ENCODE peak calls at places on chromosome 14, in six cellular contexts. W is MV-4-11, Q is NCI-H1694 treated with DMSO at 0.1 percent for 48 hours, Z is GM13977, L is ELF-1, I is Right ventricle myocardium superior. K is an unnamed sample.

GRCh38 chr14:38124496-38124895 is 83.2 kb upstream of the SSTR1 start:
- DNase-seq in W (no peak), Q (no peak), Z (no peak), L (no peak), I (no peak), K (no peak)

GRCh38 chr14:104843442-104844305 is 21.4 kb upstream of the CEP170B start:
- DNase-seq in W (no peak), Q (peak), Z (no peak), L (peak), I (no peak), K (no peak)

GRCh38 chr14:60532442-60532841 is 23.5 kb downstream of the SIX6 start:
- DNase-seq in W (no peak), Q (no peak), Z (no peak), L (no peak), I (no peak), K (no peak)

GRCh38 chr14:99605299-99605961 is 1.4 kb upstream of the CCDC85C start:
- DNase-seq in W (peak), Q (peak), Z (peak), L (peak), I (peak), K (peak)

GRCh38 chr14:91866061-91866460 is 1.3 kb downstream of the TC2N start:
- DNase-seq in W (peak), Q (no peak), Z (no peak), L (no peak), I (no peak), K (no peak)

GRCh38 chr14:89767861-89768268 is 186.7 kb downstream of the EFCAB11 start:
- DNase-seq in W (peak), Q (peak), Z (peak), L (peak), I (no peak), K (peak)

GRCh38 chr14:67553547-67553946 is 20.5 kb downstream of the PLEKHH1 start:
- DNase-seq in W (peak), Q (no peak), Z (no peak), L (no peak), I (no peak), K (no peak)

GRCh38 chr14:104494483-104494882 is 85.1 kb upstream of the C14orf180 start:
- DNase-seq in W (peak), Q (no peak), Z (no peak), L (no peak), I (no peak), K (no peak)

GRCh38 chr14:65170768-65171251 is 68.5 kb upstream of the MAX start:
- DNase-seq in W (peak), Q (peak), Z (peak), L (peak), I (no peak), K (peak)

GRCh38 chr14:101965145-101965531 is 765 bp downstream of the DYNC1H1 start:
- DNase-seq in W (peak), Q (peak), Z (peak), L (peak), I (peak), K (peak)

GRCh38 chr14:96851694-96852381 is 54.7 kb downstream of the VRK1 start:
- DNase-seq in W (no peak), Q (no peak), Z (no peak), L (no peak), I (no peak), K (no peak)

GRCh38 chr14:104434214-104435076 is 145.1 kb upstream of the C14orf180 start:
- DNase-seq in W (no peak), Q (no peak), Z (peak), L (no peak), I (peak), K (no peak)

GRCh38 chr14:68396411-68396930 is 396.4 kb downstream of the ZFP36L1 start:
- DNase-seq in W (no peak), Q (no peak), Z (no peak), L (no peak), I (no peak), K (no peak)

GRCh38 chr14:22265319-22266140 is 323.5 kb downstream of the DAD1 start:
- DNase-seq in W (peak), Q (no peak), Z (no peak), L (peak), I (no peak), K (peak)

GRCh38 chr14:90693413-90693812 is 122.8 kb downstream of the TTC7B start:
- DNase-seq in W (no peak), Q (peak), Z (no peak), L (no peak), I (no peak), K (no peak)

GRCh38 chr14:54354096-54354495 is 42.7 kb upstream of the CDKN3 start:
- DNase-seq in W (peak), Q (no peak), Z (no peak), L (no peak), I (no peak), K (no peak)

GRCh38 chr14:64663174-64663573 is 41.0 kb upstream of the PLEKHG3 start:
- DNase-seq in W (no peak), Q (no peak), Z (no peak), L (no peak), I (no peak), K (no peak)

GRCh38 chr14:30874999-30875787 is 834 bp downstream of the COCH start:
- DNase-seq in W (no peak), Q (no peak), Z (peak), L (peak), I (peak), K (peak)

GRCh38 chr14:67503331-67503730 is 14.8 kb upstream of the TMEM229B start:
- DNase-seq in W (no peak), Q (no peak), Z (no peak), L (no peak), I (no peak), K (no peak)

GRCh38 chr14:102748806-102749205 is 28.4 kb upstream of the TRAF3 start:
- DNase-seq in W (no peak), Q (no peak), Z (no peak), L (no peak), I (peak), K (no peak)

GRCh38 chr14:104268295-104268694 is 129.9 kb downstream of the KIF26A start:
- DNase-seq in W (no peak), Q (no peak), Z (no peak), L (no peak), I (no peak), K (no peak)

GRCh38 chr14:74988131-74988530 is 14.6 kb upstream of the EIF2B2 start:
- DNase-seq in W (no peak), Q (no peak), Z (no peak), L (no peak), I (no peak), K (no peak)

GRCh38 chr14:90019824-90020523 is 41.8 kb upstream of the KCNK13 start:
- DNase-seq in W (no peak), Q (no peak), Z (no peak), L (no peak), I (no peak), K (no peak)

K was measured in germinal center.